ENCODE peak calls at places on chromosome 13, in five cellular contexts. O is ascending aorta, X is cardiac muscle cell, P is tibial artery, B is IMR-90. L is an unnamed sample. For H3K36me3, the result is how much of the 10 kb centered on the place peaks cover.

GRCh38 chr13:29498426-29499040 is 97.0 kb downstream of the SLC7A1 start:
- DNase-seq in O (no peak), X (no peak), B (no peak), P (no peak), L (no peak)

GRCh38 chr13:30618186-30618937 is 642 bp downstream of the USPL1 start:
- DNase-seq in X (no peak), P (peak), B (no peak), O (no peak), L (no peak)

GRCh38 chr13:98827449-98827848 is 75.0 kb upstream of the SLC15A1 start:
- DNase-seq in O (no peak), P (no peak), B (no peak), X (no peak), L (no peak)

GRCh38 chr13:41848435-41849255 is 112.3 kb downstream of the VWA8 start:
- DNase-seq in X (peak), B (peak), P (no peak), O (no peak), L (no peak)

GRCh38 chr13:36616706-36617105 is 57.1 kb upstream of the SERTM1 start:
- DNase-seq in O (no peak), X (no peak), B (no peak), P (no peak), L (no peak)

GRCh38 chr13:35600137-35600536 is 123.6 kb upstream of the MAB21L1 start:
- DNase-seq in O (no peak), B (peak), P (no peak), X (no peak), L (no peak)

GRCh38 chr13:29484236-29484635 is 111.3 kb downstream of the SLC7A1 start:
- DNase-seq in X (no peak), P (no peak), B (no peak), O (no peak), L (no peak)

GRCh38 chr13:49693191-49693733 is 2.0 kb upstream of the EBPL start:
- DNase-seq in O (no peak), X (peak), B (peak), P (no peak), L (no peak)

GRCh38 chr13:108176685-108177274 is 38.6 kb downstream of the LIG4 start:
- DNase-seq in P (no peak), X (peak), O (no peak), B (peak), L (no peak)

GRCh38 chr13:40476175-40476958 is 190.1 kb downstream of the FOXO1 start:
- DNase-seq in O (no peak), X (peak), B (no peak), P (no peak), L (no peak)

GRCh38 chr13:24741016-24741662 is 22.8 kb upstream of the RNF17 start:
- DNase-seq in P (no peak), O (no peak), X (no peak), B (no peak), L (no peak)
- TF ChIP-seq CTCF in P (no peak), O (no peak), X (peak), B (no peak), L (no peak)

GRCh38 chr13:110636701-110637201 is 21.4 kb downstream of the NAXD start:
- DNase-seq in B (no peak), X (no peak), P (no peak), O (no peak), L (no peak)

GRCh38 chr13:110634558-110634957 is 19.2 kb downstream of the NAXD start:
- DNase-seq in O (no peak), X (peak), B (peak), P (no peak), L (no peak)

GRCh38 chr13:110635405-110636002 is 20.2 kb downstream of the NAXD start:
- DNase-seq in B (no peak), O (no peak), X (no peak), P (no peak), L (no peak)

GRCh38 chr13:110637275-110637674 is 21.9 kb downstream of the NAXD start:
- DNase-seq in X (no peak), B (no peak), O (no peak), P (no peak), L (no peak)

DNA sequence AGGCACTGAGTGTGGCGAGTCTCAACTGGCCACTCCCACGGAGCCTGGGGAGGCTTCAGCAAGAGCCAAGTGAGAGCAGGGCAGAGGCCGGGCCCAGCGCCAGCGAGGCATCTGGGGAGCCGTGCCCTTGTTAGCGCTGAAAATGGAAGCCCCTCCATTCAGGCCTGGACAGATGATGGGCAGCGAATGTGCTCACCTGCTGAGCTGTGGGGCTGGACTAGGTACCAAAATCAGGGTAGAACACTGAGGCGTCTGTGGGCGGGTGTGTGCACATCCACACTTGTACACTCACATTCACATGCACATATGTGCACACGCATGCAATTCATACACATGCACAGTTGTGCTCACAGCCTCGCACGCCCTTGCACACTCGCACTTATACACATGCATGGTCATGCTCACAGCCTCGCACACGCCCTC is 20.7 kb downstream of the NAXD start:
- DNase-seq in X (no peak), O (no peak), P (no peak), B (no peak), L (no peak)
- H3K36me3 ChIP-seq in X (under half), O (half or more), P (under half), B (half or more), L (under half)

GRCh38 chr13:84654654-84655244 is 772.5 kb upstream of the SLITRK1 start:
- DNase-seq in B (no peak), X (no peak), O (no peak), P (no peak), L (no peak)
- TF ChIP-seq CTCF in B (no peak), X (no peak), O (no peak), P (no peak), L (no peak)

GRCh38 chr13:24281188-24282008 is 28.0 kb upstream of the C1QTNF9 start:
- DNase-seq in X (no peak), O (no peak), P (no peak), B (no peak), L (no peak)

GRCh38 chr13:24282256-24282655 is 27.1 kb upstream of the C1QTNF9 start:
- DNase-seq in X (no peak), P (no peak), O (no peak), B (no peak), L (no peak)

GRCh38 chr13:24286624-24287023 is 22.8 kb upstream of the C1QTNF9 start:
- DNase-seq in P (no peak), O (no peak), B (no peak), X (no peak), L (no peak)

GRCh38 chr13:24287748-24288287 is 21.6 kb upstream of the C1QTNF9 start:
- DNase-seq in B (no peak), O (no peak), P (no peak), X (no peak), L (no peak)

DNA sequence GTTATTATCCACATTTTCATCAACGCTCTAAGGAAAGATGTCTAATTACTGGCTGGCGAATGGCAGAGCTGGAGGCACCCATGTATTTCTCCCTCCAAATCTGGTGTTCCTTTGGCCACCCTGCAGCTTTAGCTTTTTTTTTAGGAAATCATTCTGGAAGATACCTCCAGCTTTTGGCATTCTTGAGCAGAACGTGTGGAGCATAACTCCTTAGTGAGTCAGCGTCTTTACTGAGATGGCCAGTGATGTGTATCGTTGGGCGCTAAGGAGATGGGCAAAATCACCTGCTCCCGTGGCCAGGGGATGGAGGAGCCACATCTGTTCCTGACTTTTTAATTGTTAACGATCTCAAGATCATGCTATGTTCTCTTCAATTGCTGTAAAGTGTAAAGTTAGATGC is 24.5 kb upstream of the C1QTNF9 start:
- DNase-seq in B (no peak), P (no peak), O (no peak), X (no peak), L (no peak)
- H3K36me3 ChIP-seq in B (under half), P (under half), O (under half), X (under half), L (under half)

DNA sequence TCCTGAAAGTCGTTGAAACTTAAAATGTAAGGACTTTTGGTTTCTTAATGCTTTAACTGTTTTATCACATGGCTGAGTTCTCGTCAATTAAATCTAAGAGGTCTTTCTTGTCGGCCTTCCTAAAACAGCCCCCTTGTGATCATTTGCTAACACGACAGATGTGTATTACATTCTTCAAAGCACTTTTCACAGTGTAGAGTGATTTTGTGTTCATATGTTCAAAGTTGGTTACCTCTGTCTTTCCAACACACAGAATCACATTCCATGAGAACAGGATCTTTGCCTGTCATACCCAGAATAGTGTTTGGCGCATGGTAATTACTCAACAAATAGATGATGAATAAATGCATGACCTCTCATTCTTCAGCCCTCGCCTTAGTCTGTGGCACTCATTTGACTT is 1.1 kb downstream of the GTF2F2 start:
- DNase-seq in B (peak), X (peak), P (no peak), O (no peak), L (no peak)
- TF ChIP-seq CTCF in B (peak), X (peak), P (no peak), O (no peak), L (peak)